ENCODE peak calls at places on chromosomes 5 and 9, in nine cellular contexts. R, H, V, M, K, E, G, F and U are unnamed samples.

GRCh38 chr5:166883016-166883415 is 1408.4 kb upstream of the WWC1 start:
- DNase-seq in R (no peak), H (no peak), V (peak; percentile 7), M (no peak), K (no peak), E (no peak), G (no peak), F (no peak), U (no peak)

GRCh38 chr5:4643960-4644359 is 496.2 kb upstream of the ADAMTS16 start:
- DNase-seq in R (no peak), H (no peak), V (no peak), M (no peak), K (no peak), E (no peak), G (no peak), F (no peak), U (peak; percentile 66)

GRCh38 chr9:81690251-81690851 is 1.0 kb upstream of the TLE1 start:
- DNase-seq in R (no peak), H (no peak), V (no peak), M (no peak), K (no peak), E (no peak), G (no peak), F (peak; percentile 48), U (no peak)

GRCh38 chr5:172795401-172795977 is 24.5 kb upstream of the DUSP1 start:
- DNase-seq in R (no peak), H (peak; percentile 59), V (peak; percentile 99), M (no peak), K (peak; percentile 18), E (no peak), G (no peak), F (peak; percentile 94), U (peak; percentile 99)

GRCh38 chr9:95666096-95666784 is 149.5 kb upstream of the PTCH1 start:
- DNase-seq in R (no peak), H (no peak), V (no peak), M (no peak), K (no peak), E (no peak), G (no peak), F (no peak), U (no peak)

GRCh38 chr9:20623748-20624124 is 1.4 kb upstream of the MLLT3 start:
- DNase-seq in R (no peak), H (no peak), V (no peak), M (no peak), K (no peak), E (no peak), G (no peak), F (no peak), U (no peak)

GRCh38 chr9:115882911-115883310 is 270.7 kb upstream of the PAPPA start:
- DNase-seq in R (no peak), H (no peak), V (no peak), M (no peak), K (no peak), E (no peak), G (no peak), F (no peak), U (no peak)

GRCh38 chr5:142110046-142110531 is 1.5 kb downstream of the NDFIP1 start:
- DNase-seq in R (no peak), H (no peak), V (peak; percentile 66), M (no peak), K (no peak), E (no peak), G (no peak), F (no peak), U (no peak)

GRCh38 chr9:136122425-136123383 is 4.0 kb upstream of the TMEM250 start:
- DNase-seq in R (peak; percentile 61), H (peak; percentile 18), V (no peak), M (peak; percentile 56), K (no peak), E (no peak), G (no peak), F (peak; percentile 81), U (peak; percentile 82)

GRCh38 chr5:137078171-137078665 is 420.9 kb downstream of the SPOCK1 start:
- DNase-seq in R (no peak), H (no peak), V (no peak), M (no peak), K (no peak), E (no peak), G (peak; percentile 18), F (no peak), U (no peak)

GRCh38 chr9:29741169-29741568 is 2167.9 kb upstream of the C9orf72 start:
- DNase-seq in R (no peak), H (no peak), V (no peak), M (no peak), K (no peak), E (no peak), G (no peak), F (no peak), U (no peak)

GRCh38 chr5:194603-195209 is 3.4 kb downstream of the LRRC14B start:
- DNase-seq in R (no peak), H (no peak), V (no peak), M (no peak), K (no peak), E (no peak), G (no peak), F (no peak), U (peak; percentile 74)

GRCh38 chr5:172007795-172008465 is 1.5 kb upstream of the FBXW11 start:
- DNase-seq in R (no peak), H (no peak), V (peak; percentile 97), M (no peak), K (no peak), E (no peak), G (no peak), F (no peak), U (no peak)

GRCh38 chr9:82961504-82962125 is 101.3 kb downstream of the RASEF start:
- DNase-seq in R (no peak), H (peak; percentile 38), V (peak; percentile 68), M (peak; percentile 85), K (peak; percentile 42), E (peak; percentile 86), G (peak; percentile 61), F (peak; percentile 78), U (peak; percentile 66)

GRCh38 chr9:133558191-133559126 is 24.0 kb downstream of the ADAMTSL2 start:
- DNase-seq in R (no peak), H (no peak), V (peak; percentile 71), M (no peak), K (no peak), E (no peak), G (peak; percentile 54), F (peak; percentile 76), U (no peak)

GRCh38 chr5:157188270-157188669 is 7.6 kb downstream of the ITK start:
- DNase-seq in R (no peak), H (no peak), V (no peak), M (no peak), K (no peak), E (no peak), G (no peak), F (no peak), U (no peak)

GRCh38 chr9:130213898-130214761 is 41.9 kb downstream of the NCS1 start:
- DNase-seq in R (no peak), H (no peak), V (no peak), M (no peak), K (no peak), E (no peak), G (no peak), F (no peak), U (peak; percentile 52)

GRCh38 chr9:129419382-129419899 is 201.5 kb downstream of the C9orf50 start:
- DNase-seq in R (no peak), H (no peak), V (no peak), M (no peak), K (no peak), E (no peak), G (no peak), F (no peak), U (no peak)

GRCh38 chr5:14490309-14490711 is 91.3 kb upstream of the OTULINL start:
- DNase-seq in R (no peak), H (no peak), V (no peak), M (no peak), K (no peak), E (no peak), G (no peak), F (no peak), U (peak; percentile 81)

GRCh38 chr9:2403701-2404100 is 217.9 kb upstream of the VLDLR start:
- DNase-seq in R (no peak), H (no peak), V (peak; percentile 26), M (no peak), K (no peak), E (no peak), G (no peak), F (no peak), U (no peak)

GRCh38 chr5:17069995-17070405 is 133.9 kb upstream of the MYO10 start:
- DNase-seq in R (no peak), H (no peak), V (peak; percentile 67), M (no peak), K (no peak), E (no peak), G (peak; percentile 10), F (peak; percentile 23), U (no peak)